ENCODE peak calls at places on chromosomes 11 and 22, in ten cellular contexts. W, Q, M, I, E, G, J, L, D and S are unnamed samples.

GRCh38 chr22:31852691-31853370 is 91.5 kb upstream of the YWHAH start:
- DNase-seq in D (no peak), J (no peak), G (no peak), L (no peak), I (peak), E (peak), W (no peak), M (no peak), Q (no peak), S (no peak)

GRCh38 chr11:76327223-76327622 is 53.7 kb downstream of the THAP12 start:
- DNase-seq in I (no peak), D (no peak), G (no peak), Q (no peak), W (no peak), J (no peak), M (no peak), E (no peak), L (no peak), S (no peak)

GRCh38 chr11:87300640-87301381 is 263.1 kb downstream of the TMEM135 start:
- DNase-seq in D (no peak), I (no peak), W (no peak), E (no peak), L (no peak), Q (no peak), G (no peak), M (no peak), J (no peak), S (no peak)

GRCh38 chr22:45812910-45813309 is 141.3 kb downstream of the ATXN10 start:
- DNase-seq in E (no peak), G (no peak), W (no peak), L (no peak), J (no peak), M (no peak), I (no peak), D (no peak), Q (no peak), S (no peak)

GRCh38 chr11:117281159-117281558 is 10.0 kb upstream of the BACE1-AS start:
- DNase-seq in L (no peak), W (peak), E (peak), D (no peak), M (no peak), I (no peak), G (no peak), Q (no peak), J (no peak), S (no peak)

GRCh38 chr11:122424636-122425035 is 230.9 kb upstream of the UBASH3B start:
- DNase-seq in W (no peak), G (no peak), E (no peak), I (no peak), L (no peak), M (no peak), D (no peak), Q (no peak), J (no peak), S (no peak)

GRCh38 chr22:30073743-30074142 is 6.5 kb upstream of the HORMAD2 start:
- DNase-seq in J (no peak), E (no peak), M (no peak), W (no peak), Q (no peak), D (no peak), I (no peak), L (no peak), G (no peak), S (no peak)

GRCh38 chr22:17213976-17214375 is 5.3 kb downstream of the ADA2 start:
- DNase-seq in M (peak), Q (no peak), D (peak), L (peak), I (peak), E (peak), W (no peak), J (no peak), G (peak), S (peak)

GRCh38 chr11:66717925-66718319 is 11.1 kb downstream of the SPTBN2 start:
- DNase-seq in D (no peak), L (no peak), J (no peak), M (no peak), W (no peak), G (no peak), Q (no peak), E (no peak), I (no peak), S (no peak)

GRCh38 chr11:133934599-133935550 is 21.9 kb downstream of the IGSF9B start:
- DNase-seq in E (peak), L (no peak), W (no peak), Q (no peak), J (no peak), D (no peak), G (peak), I (peak), M (no peak), S (peak)

GRCh38 chr11:125188021-125188420 is 23.5 kb downstream of the PKNOX2 start:
- DNase-seq in W (no peak), M (no peak), I (no peak), Q (no peak), D (no peak), L (no peak), J (no peak), E (no peak), G (no peak), S (no peak)

GRCh38 chr22:28395920-28396447 is 283.7 kb downstream of the TTC28 start:
- DNase-seq in M (no peak), E (peak), D (no peak), I (no peak), G (peak), J (no peak), W (peak), Q (no peak), L (no peak), S (no peak)

GRCh38 chr11:22832315-22833041 is 2.9 kb upstream of the SVIP start:
- DNase-seq in G (peak), I (no peak), M (no peak), Q (no peak), J (peak), E (no peak), D (no peak), W (no peak), L (no peak), S (no peak)

GRCh38 chr11:58958500-58958899 is 19.2 kb downstream of the GLYATL1 start:
- DNase-seq in G (peak), D (peak), J (no peak), L (no peak), E (peak), M (no peak), Q (no peak), W (no peak), I (peak), S (peak)

GRCh38 chr11:86559311-86559945 is 113.0 kb downstream of the ME3 start:
- DNase-seq in W (no peak), D (no peak), Q (no peak), M (no peak), J (no peak), G (no peak), E (peak), I (no peak), L (no peak), S (no peak)

GRCh38 chr11:108985611-108986279 is 320.9 kb downstream of the DDX10 start:
- DNase-seq in I (no peak), Q (no peak), G (no peak), E (peak), W (peak), D (no peak), M (no peak), J (no peak), L (no peak), S (no peak)

GRCh38 chr11:130431337-130431773 is 2.9 kb upstream of the ADAMTS8 start:
- DNase-seq in W (peak), J (peak), D (peak), I (peak), G (peak), E (peak), L (peak), M (peak), Q (no peak), S (peak)

GRCh38 chr11:8259316-8259995 is 4.2 kb downstream of the LMO1 start:
- DNase-seq in M (no peak), D (no peak), J (no peak), L (no peak), G (no peak), E (no peak), I (no peak), W (no peak), Q (no peak), S (no peak)

GRCh38 chr11:68215087-68215445 is 2.0 kb upstream of the KMT5B start:
- DNase-seq in I (no peak), Q (no peak), L (no peak), E (no peak), D (no peak), W (no peak), G (peak), J (no peak), M (no peak), S (no peak)

GRCh38 chr11:77505956-77506355 is 32.1 kb upstream of the PAK1 start:
- DNase-seq in W (no peak), I (no peak), G (no peak), J (no peak), M (no peak), E (no peak), L (no peak), D (no peak), Q (no peak), S (no peak)

GRCh38 chr11:61258546-61258945 is 17.6 kb downstream of the PGA5 start:
- DNase-seq in J (no peak), E (no peak), W (no peak), D (no peak), M (no peak), Q (no peak), I (no peak), L (no peak), G (no peak), S (no peak)

GRCh38 chr11:63535734-63536133 is 874 bp upstream of the PLAAT4 start:
- DNase-seq in I (no peak), E (no peak), M (peak), D (no peak), W (no peak), J (no peak), L (no peak), Q (no peak), G (peak), S (no peak)

GRCh38 chr22:35578836-35579575 is 38.1 kb downstream of the MB start:
- DNase-seq in W (no peak), E (no peak), D (no peak), I (no peak), J (no peak), G (no peak), Q (no peak), M (no peak), L (no peak), S (no peak)

GRCh38 chr11:102802341-102802740 is 4.4 kb upstream of the MMP1 start:
- DNase-seq in W (peak), J (no peak), E (peak), M (no peak), Q (no peak), G (no peak), D (no peak), I (no peak), L (no peak), S (no peak)

GRCh38 chr11:31804439-31805036 is 6.6 kb downstream of the PAX6 start:
- DNase-seq in G (no peak), I (peak), W (no peak), D (no peak), M (no peak), J (no peak), Q (no peak), E (no peak), L (no peak), S (no peak)

GRCh38 chr22:40202225-40202944 is 24.7 kb downstream of the TNRC6B start:
- DNase-seq in I (no peak), J (no peak), E (no peak), Q (no peak), D (no peak), L (no peak), G (no peak), M (no peak), W (no peak), S (no peak)

GRCh38 chr11:17593466-17594245 is 46.6 kb downstream of the OTOG start:
- DNase-seq in L (no peak), J (no peak), E (no peak), I (no peak), W (no peak), G (no peak), M (no peak), D (no peak), Q (no peak), S (no peak)
- TF ChIP-seq CTCF in L (no peak), J (no peak), E (no peak), I (no peak), W (no peak), G (no peak), M (no peak), D (no peak), Q (no peak), S (no peak)

GRCh38 chr11:111923951-111924350 is 5.2 kb downstream of the C11orf52 start:
- DNase-seq in I (no peak), J (no peak), W (no peak), D (no peak), G (no peak), M (no peak), L (no peak), Q (no peak), E (no peak), S (no peak)
- TF ChIP-seq CTCF in I (no peak), J (no peak), W (no peak), D (no peak), G (no peak), M (no peak), L (no peak), Q (no peak), E (no peak), S (no peak)

DNA sequence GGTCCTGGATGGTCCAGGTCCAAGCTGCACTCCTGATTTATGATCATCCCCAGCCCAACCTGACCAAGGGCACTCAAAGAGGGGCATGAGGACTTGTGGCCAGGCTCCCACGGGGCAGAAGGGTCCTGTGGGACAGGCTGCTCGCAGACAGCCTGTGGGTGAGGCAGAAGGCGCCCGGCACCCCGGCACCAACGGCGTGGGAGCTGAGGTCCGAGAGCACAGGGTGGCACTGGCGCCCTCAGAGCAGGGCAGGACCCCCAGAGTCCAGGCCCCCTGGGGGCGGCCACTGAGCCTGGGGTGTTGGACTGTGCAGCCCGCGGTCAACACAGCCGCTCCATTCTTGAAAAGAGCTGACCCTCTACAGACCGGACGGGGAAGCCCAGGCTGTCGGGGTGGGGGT is 3.3 kb downstream of the IL17REL start:
- DNase-seq in G (no peak), D (no peak), W (no peak), M (no peak), L (no peak), J (no peak), I (no peak), Q (no peak), E (no peak), S (no peak)
- TF ChIP-seq CTCF in G (no peak), D (no peak), W (no peak), M (no peak), L (no peak), J (no peak), I (no peak), Q (no peak), E (no peak), S (no peak)

GRCh38 chr22:19478086-19478392 is 954 bp downstream of the UFD1 start:
- DNase-seq in D (no peak), M (no peak), Q (no peak), W (no peak), I (no peak), L (no peak), E (no peak), J (no peak), G (no peak), S (no peak)

GRCh38 chr22:19478466-19479357 is at the start of gene UFD1:
- DNase-seq in I (peak), J (peak), Q (no peak), M (peak), G (peak), D (peak), W (peak), E (peak), L (peak), S (peak)

GRCh38 chr22:19479358-19480172 is at the start of gene CDC45:
- DNase-seq in I (peak), W (peak), D (peak), Q (peak), J (peak), G (peak), L (peak), E (peak), M (peak), S (peak)

GRCh38 chr22:19476023-19476422 is 3.0 kb downstream of the UFD1 start:
- DNase-seq in D (no peak), E (no peak), M (no peak), J (no peak), G (no peak), I (no peak), Q (no peak), W (no peak), L (no peak), S (no peak)

GRCh38 chr22:19477321-19478085 is 1.5 kb downstream of the UFD1 start:
- DNase-seq in D (no peak), E (peak), J (no peak), G (no peak), L (no peak), I (no peak), M (no peak), Q (no peak), W (no peak), S (no peak)
- TF ChIP-seq CTCF in D (no peak), E (peak), J (peak), G (peak), L (no peak), I (peak), M (peak), Q (no peak), W (peak), S (no peak)

DNA sequence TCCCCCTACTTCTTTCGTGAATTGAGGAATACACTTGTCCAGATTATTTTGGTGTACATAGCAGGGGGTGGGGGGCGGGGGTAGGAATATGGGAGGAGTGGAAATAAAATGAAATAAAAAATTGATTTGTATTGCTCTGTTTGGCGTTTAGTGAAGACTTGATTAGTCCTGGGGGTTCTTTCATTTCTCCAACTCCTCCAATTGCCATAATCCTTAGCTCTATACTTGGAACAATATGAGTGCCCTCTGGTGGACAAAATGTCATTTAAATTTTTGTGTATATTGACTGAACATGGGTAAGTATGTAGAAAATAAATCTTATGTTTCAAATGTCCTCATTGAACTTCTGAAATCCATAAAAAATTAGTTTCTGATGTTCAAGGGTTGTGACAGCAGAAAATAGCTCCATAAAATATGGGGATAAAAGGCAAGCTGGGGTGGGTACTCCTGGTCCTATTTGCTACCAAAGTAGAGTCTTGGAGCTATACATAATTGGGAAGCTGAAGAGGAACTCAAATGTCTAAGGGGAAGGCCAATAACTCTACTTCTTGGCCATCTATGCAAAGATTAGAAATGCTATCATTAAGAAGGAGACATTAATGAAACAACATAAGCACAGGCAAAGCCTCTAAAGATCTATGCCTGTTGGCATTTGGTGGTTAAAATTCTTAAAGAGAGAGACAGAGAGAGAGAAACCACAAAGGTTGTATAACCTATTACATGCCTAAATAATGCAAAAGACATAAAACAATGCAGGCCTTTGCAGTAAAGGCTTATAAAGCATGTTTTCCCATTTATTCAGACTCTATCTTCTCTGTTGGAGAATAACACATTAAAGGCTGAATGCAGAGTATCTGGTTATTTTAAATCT is 421.6 kb downstream of the METTL15 start:
- DNase-seq in G (no peak), D (no peak), W (peak), Q (no peak), M (no peak), I (peak), J (no peak), E (peak), L (no peak), S (peak)
- TF ChIP-seq CTCF in G (peak), D (peak), W (peak), Q (no peak), M (no peak), I (peak), J (peak), E (peak), L (no peak), S (peak)

DNA sequence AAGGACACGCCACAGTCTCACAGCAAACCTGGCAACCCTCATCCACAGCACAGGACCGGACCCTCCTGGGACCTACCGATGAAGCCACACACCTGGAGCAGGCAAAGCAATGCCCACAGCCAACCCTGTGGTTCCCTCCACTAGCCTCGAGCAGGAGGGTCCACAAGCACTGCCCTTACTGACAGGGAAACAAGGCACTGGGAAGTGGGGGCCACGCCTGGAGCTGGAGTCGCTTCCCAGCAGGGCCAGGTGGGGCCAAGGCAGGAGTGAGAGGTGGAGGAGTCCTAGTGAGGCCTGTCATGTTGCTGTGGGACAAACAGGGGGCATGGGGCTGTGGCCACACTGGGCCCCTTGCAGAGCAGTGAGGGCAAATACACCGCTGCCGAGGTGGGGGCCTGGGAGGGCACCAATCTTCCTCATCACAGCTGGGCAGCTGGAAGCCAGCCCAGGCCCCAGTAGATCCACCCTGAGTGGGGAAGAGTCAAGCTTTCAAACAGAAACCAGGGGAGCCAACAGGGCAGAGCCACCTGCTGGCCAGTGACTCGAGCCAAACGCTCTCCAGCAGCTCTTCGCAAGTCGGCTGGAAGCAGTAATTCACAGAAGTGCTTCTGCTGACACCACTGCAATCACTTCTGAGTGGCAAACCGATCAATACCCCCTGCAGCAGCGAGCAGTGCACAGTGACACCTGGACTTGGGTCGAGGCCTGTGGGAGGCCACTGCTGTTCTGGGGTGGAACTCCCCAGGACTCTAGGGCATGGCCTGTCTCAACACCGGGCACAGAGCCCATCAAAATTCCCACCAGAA is 13.7 kb downstream of the SULT4A1 start:
- DNase-seq in L (no peak), Q (no peak), I (peak), D (peak), J (no peak), W (no peak), G (no peak), M (no peak), E (peak), S (no peak)
- TF ChIP-seq CTCF in L (no peak), Q (no peak), I (peak), D (no peak), J (peak), W (peak), G (no peak), M (no peak), E (peak), S (peak)

DNA sequence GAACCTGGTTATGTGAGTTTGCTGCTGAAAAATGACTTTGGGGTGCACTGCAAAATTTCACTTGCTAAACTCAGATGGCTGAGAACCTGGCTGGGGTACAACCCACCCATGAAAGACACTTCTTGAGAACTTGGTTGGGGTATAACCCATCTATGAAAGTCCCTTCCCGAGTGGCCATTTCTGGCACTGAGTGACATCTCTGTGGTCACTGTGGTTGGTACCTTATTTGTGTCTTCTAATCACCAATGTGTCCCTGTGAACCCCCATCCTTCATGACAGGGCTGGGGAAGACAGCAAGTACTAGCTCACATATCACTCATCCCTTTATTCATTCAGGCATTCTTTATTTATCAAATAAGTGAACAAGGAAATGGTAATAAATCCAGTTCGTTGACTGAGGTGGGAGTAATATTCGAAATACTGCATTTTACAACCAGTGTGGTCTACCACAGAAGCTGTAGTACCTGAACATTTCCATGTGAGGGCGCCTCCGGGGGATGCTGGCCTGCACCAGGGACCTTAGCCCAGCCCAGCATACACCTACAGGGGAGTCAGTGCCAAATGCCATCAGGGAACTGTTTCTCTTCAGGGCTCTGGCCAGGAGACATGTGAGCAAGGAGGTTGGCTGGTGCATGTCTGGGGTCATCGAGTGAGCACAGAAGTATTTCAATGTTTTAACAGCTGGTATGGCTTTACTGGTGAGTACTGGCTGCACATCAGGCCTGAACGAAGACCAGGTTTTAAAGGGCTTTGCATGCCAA is 122.1 kb downstream of the CSNK2A3 start:
- DNase-seq in I (peak), M (no peak), Q (no peak), W (no peak), D (peak), J (peak), L (no peak), E (no peak), G (peak), S (peak)
- TF ChIP-seq CTCF in I (peak), M (no peak), Q (no peak), W (peak), D (peak), J (no peak), L (peak), E (no peak), G (peak), S (no peak)

GRCh38 chr11:5553347-5553746 is 5.0 kb upstream of the OR52H1 start:
- DNase-seq in I (no peak), W (no peak), L (no peak), J (no peak), G (no peak), D (no peak), M (no peak), E (no peak), Q (no peak), S (no peak)
- TF ChIP-seq CTCF in I (peak), W (no peak), L (no peak), J (peak), G (no peak), D (no peak), M (no peak), E (peak), Q (no peak), S (no peak)